ENCODE peak calls at places on chromosomes 3 and 15, in nine cellular contexts. Y is adrenal gland, Q is PC-9, B is keratinocyte, X is neural progenitor cell, T is cardiac muscle cell, M is lower lobe of right lung, K is GM23248, V is neuronal stem cell. I is an unnamed sample.
A peak's percentile ranks its signal among the peaks of the same experiment; 100 is the strongest.

GRCh38 chr3:41000471-41000870 is 198.8 kb upstream of the CTNNB1 start:
- DNase-seq in Y (no peak), Q (no peak), B (no peak), X (no peak), T (peak; percentile 62), M (no peak), K (peak; percentile 58), V (no peak), I (no peak)

GRCh38 chr3:72462611-72463011 is 385.6 kb downstream of the SHQ1 start:
- DNase-seq in Y (no peak), Q (no peak), B (no peak), X (no peak), T (peak; percentile 27), M (no peak), K (no peak), V (no peak), I (no peak)

GRCh38 chr3:187481426-187481825 is 113.2 kb downstream of the RTP4 start:
- DNase-seq in Y (no peak), Q (no peak), B (no peak), X (no peak), T (no peak), M (no peak), K (no peak), V (no peak), I (no peak)

GRCh38 chr3:157785071-157785826 is 282.0 kb upstream of the VEPH1 start:
- DNase-seq in Y (peak; percentile 54), Q (peak; percentile 73), B (peak; percentile 57), X (no peak), T (peak; percentile 84), M (no peak), K (peak; percentile 95), V (no peak), I (no peak)

GRCh38 chr3:108103971-108104797 is 13.4 kb upstream of the CD47 start:
- DNase-seq in Y (no peak), Q (no peak), B (no peak), X (no peak), T (peak; percentile 75), M (no peak), K (peak; percentile 26), V (no peak), I (no peak)

GRCh38 chr3:106088270-106088669 is 219.5 kb upstream of the CBLB start:
- DNase-seq in Y (no peak), Q (no peak), B (no peak), X (no peak), T (peak; percentile 21), M (no peak), K (no peak), V (no peak), I (no peak)

GRCh38 chr3:186255703-186256331 is 106.2 kb downstream of the DGKG start:
- DNase-seq in Y (peak; percentile 78), Q (no peak), B (no peak), X (peak; percentile 67), T (no peak), M (peak; percentile 54), K (no peak), V (no peak), I (peak; percentile 68)

GRCh38 chr3:65005481-65005880 is 317.7 kb upstream of the ADAMTS9 start:
- DNase-seq in Y (no peak), Q (no peak), B (no peak), X (no peak), T (no peak), M (no peak), K (peak; percentile 32), V (no peak), I (no peak)

GRCh38 chr15:92047900-92048299 is 194.4 kb downstream of the SLCO3A1 start:
- DNase-seq in Y (no peak), Q (no peak), B (no peak), X (no peak), T (no peak), M (no peak), K (no peak), V (no peak), I (no peak)

GRCh38 chr15:32029862-32030781 is at the start of gene CHRNA7:
- DNase-seq in Y (peak; percentile 74), Q (no peak), B (no peak), X (peak; percentile 95), T (peak; percentile 43), M (peak; percentile 70), K (peak; percentile 51), V (peak; percentile 71), I (peak; percentile 92)

GRCh38 chr15:36468746-36469145 is 110.7 kb upstream of the CDIN1 start:
- DNase-seq in Y (no peak), Q (no peak), B (peak; percentile 60), X (no peak), T (peak; percentile 88), M (peak; percentile 50), K (peak; percentile 43), V (no peak), I (no peak)

GRCh38 chr15:57861039-57861638 is 154.6 kb downstream of the POLR2M start:
- DNase-seq in Y (peak; percentile 62), Q (peak; percentile 6), B (no peak), X (peak; percentile 51), T (peak; percentile 83), M (no peak), K (peak; percentile 67), V (peak; percentile 59), I (peak; percentile 32)

GRCh38 chr3:41431386-41431785 is 232.1 kb downstream of the CTNNB1 start:
- DNase-seq in Y (no peak), Q (no peak), B (no peak), X (no peak), T (no peak), M (no peak), K (no peak), V (no peak), I (no peak)

GRCh38 chr15:57376695-57377477 is 581 bp downstream of the CGNL1 start:
- DNase-seq in Y (peak; percentile 57), Q (peak; percentile 4), B (no peak), X (peak; percentile 71), T (peak; percentile 39), M (peak; percentile 52), K (peak; percentile 39), V (peak; percentile 31), I (peak; percentile 82)

GRCh38 chr3:107943350-107943749 is 147.5 kb downstream of the CD47 start:
- DNase-seq in Y (no peak), Q (no peak), B (no peak), X (no peak), T (no peak), M (no peak), K (peak; percentile 35), V (no peak), I (no peak)

GRCh38 chr3:108664266-108664665 is 74.7 kb downstream of the DZIP3 start:
- DNase-seq in Y (no peak), Q (no peak), B (no peak), X (no peak), T (no peak), M (no peak), K (no peak), V (no peak), I (no peak)

GRCh38 chr3:141979050-141979671 is 102.7 kb downstream of the ATP1B3 start:
- DNase-seq in Y (no peak), Q (no peak), B (no peak), X (no peak), T (peak; percentile 86), M (no peak), K (peak; percentile 89), V (no peak), I (no peak)

GRCh38 chr3:184580376-184580775 is 18.8 kb downstream of the EPHB3 start:
- DNase-seq in Y (no peak), Q (no peak), B (no peak), X (no peak), T (no peak), M (no peak), K (no peak), V (no peak), I (no peak)
- H3K36me3 ChIP-seq in Y (no peaks in the 10 kb centered on the region), Q (no peaks in the 10 kb centered on the region), B (peaks cover 10% of the 10 kb centered on the region), X (no peaks in the 10 kb centered on the region), T (peaks cover 60% of the 10 kb centered on the region), M (peaks cover 48% of the 10 kb centered on the region), K (no peaks in the 10 kb centered on the region), V (peaks cover 12% of the 10 kb centered on the region), I (no peaks in the 10 kb centered on the region)

DNA sequence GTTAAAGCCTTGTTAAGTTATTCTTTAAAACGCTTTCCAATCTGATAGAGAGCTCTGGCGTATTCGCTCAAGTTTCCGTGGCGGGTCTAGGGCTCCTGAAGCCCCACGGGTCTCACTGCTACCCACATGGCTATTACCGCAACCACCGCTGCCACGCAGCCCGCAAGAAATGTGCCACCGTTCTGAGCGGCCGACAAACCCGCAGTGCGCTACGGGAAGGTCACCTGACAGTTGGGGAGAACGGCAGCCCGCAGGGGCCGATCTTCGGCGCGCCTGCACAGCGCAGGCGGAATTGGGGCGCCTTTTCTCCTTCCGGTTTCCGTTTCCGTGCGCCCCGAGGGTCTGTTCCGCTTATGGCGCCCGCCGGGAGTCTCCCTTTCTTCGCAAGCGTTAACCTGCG is 76.6 kb upstream of the SNRPN start:
- DNase-seq in Y (peak; percentile 64), Q (no peak), B (no peak), X (no peak), T (peak; percentile 27), M (peak; percentile 48), K (peak; percentile 52), V (no peak), I (no peak)
- H3K4me3 ChIP-seq in Y (no peak overlapping the region), Q (no peak overlapping the region), B (no peak overlapping the region), X (no peak overlapping the region), T (no peak overlapping the region), M (peak overlapping the region; percentile 45), K (peak overlapping the region; percentile 68), V (no peak overlapping the region), I (no peak overlapping the region)

DNA sequence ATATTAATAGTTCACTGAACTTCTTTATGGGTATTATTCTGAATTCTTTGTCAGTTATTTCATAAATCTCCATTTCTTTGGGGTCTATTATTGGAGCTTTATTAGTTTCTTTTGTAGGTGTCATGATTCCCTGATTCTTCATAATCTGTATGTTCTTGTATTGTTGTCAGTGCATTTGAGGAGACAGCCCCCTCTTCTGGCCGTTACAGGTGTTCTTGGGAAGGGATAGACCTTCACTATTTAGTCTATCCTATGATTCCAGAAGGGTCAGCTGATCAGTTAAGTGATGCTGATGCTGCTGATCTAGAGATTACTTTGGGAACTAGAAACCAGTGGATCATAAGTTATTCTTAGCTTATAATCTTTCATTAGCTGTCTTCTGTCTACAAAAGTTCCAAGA is 34.9 kb downstream of the TMEM39A start:
- DNase-seq in Y (no peak), Q (no peak), B (no peak), X (no peak), T (no peak), M (no peak), K (no peak), V (no peak), I (no peak)
- H3K36me3 ChIP-seq in Y (no peaks in the 10 kb centered on the region), Q (peaks cover 44% of the 10 kb centered on the region), B (peaks cover 28% of the 10 kb centered on the region), X (peaks cover 64% of the 10 kb centered on the region), T (peaks cover 22% of the 10 kb centered on the region), M (peaks cover 37% of the 10 kb centered on the region), K (peaks cover 45% of the 10 kb centered on the region), V (peaks cover 16% of the 10 kb centered on the region), I (peaks cover 16% of the 10 kb centered on the region)

DNA sequence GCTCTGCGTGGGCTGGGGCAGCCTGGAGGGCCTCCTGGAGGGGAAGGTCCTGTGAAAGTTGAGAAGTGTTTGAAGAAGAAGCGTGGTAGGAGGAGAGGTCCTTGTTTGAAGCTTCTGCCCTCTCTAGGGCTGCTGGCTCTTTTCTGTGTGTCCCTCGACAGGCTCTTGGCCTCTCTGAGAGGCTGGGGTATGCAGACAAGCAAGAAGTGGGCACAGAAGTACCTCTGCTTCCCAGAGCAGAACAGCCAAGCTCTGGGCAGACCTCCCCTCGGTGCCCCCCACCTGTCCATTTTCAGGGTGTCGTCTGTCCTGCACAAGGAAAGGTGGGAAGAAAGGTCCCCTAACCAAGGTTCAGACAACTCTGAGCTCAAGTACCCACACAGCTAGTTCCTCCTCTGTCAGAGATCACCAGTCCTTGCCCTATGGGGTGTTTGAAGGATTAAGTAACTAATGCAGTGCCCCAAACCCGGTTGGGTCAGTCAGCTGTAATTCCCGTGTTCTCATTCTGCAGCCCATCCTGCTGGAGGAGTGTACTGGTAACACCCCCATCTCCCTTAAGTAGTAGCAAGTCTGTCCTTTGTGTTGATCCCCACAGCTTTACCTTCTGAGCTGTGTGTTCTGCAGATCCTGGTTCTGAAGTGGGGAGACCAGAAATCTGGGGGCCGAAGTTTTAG is 6.3 kb downstream of the CSK start:
- DNase-seq in Y (no peak), Q (no peak), B (no peak), X (no peak), T (no peak), M (no peak), K (no peak), V (no peak), I (no peak)
- H3K4me3 ChIP-seq in Y (no peak overlapping the region), Q (no peak overlapping the region), B (no peak overlapping the region), X (no peak overlapping the region), T (no peak overlapping the region), M (peak overlapping the region; percentile 44), K (no peak overlapping the region), V (no peak overlapping the region), I (no peak overlapping the region)